ENCODE peak calls at places on chromosomes 1 and 21, in five cellular contexts. One of them, this sample, is unnamed.

GRCh38 chr1:98119793-98120192 is 199.0 kb upstream of the DPYD start:
- DNase-seq in PC-9: peak
- DNase-seq in left ventricle myocardium inferior: no peak
- DNase-seq in RWPE1: peak
- DNase-seq in CD8-positive, alpha-beta T cell: no peak
- DNase-seq in this sample: no peak

GRCh38 chr21:37244506-37245083 is 22.5 kb downstream of the VPS26C start:
- DNase-seq in PC-9: no peak
- DNase-seq in left ventricle myocardium inferior: no peak
- DNase-seq in CD8-positive, alpha-beta T cell: no peak
- DNase-seq in RWPE1: no peak
- DNase-seq in this sample: no peak

GRCh38 chr1:1181938-1182410 is 8.3 kb downstream of the TTLL10 start:
- DNase-seq in left ventricle myocardium inferior: peak
- DNase-seq in RWPE1: no peak
- DNase-seq in CD8-positive, alpha-beta T cell: no peak
- DNase-seq in PC-9: no peak
- DNase-seq in this sample: no peak

GRCh38 chr1:221712198-221712684 is 29.6 kb downstream of the DUSP10 start:
- DNase-seq in PC-9: no peak
- DNase-seq in RWPE1: peak
- DNase-seq in left ventricle myocardium inferior: no peak
- DNase-seq in CD8-positive, alpha-beta T cell: no peak
- DNase-seq in this sample: no peak

GRCh38 chr1:111695801-111696200 is 43.4 kb downstream of the INKA2 start:
- DNase-seq in RWPE1: no peak
- DNase-seq in left ventricle myocardium inferior: no peak
- DNase-seq in PC-9: no peak
- DNase-seq in CD8-positive, alpha-beta T cell: no peak
- DNase-seq in this sample: no peak

GRCh38 chr1:65626003-65626402 is 166.7 kb upstream of the PDE4B start:
- DNase-seq in PC-9: no peak
- DNase-seq in left ventricle myocardium inferior: no peak
- DNase-seq in CD8-positive, alpha-beta T cell: no peak
- DNase-seq in RWPE1: no peak
- DNase-seq in this sample: no peak

GRCh38 chr1:111990878-111991760 is 1.7 kb upstream of the KCND3 start:
- DNase-seq in PC-9: peak
- DNase-seq in left ventricle myocardium inferior: peak
- DNase-seq in CD8-positive, alpha-beta T cell: no peak
- DNase-seq in RWPE1: peak
- DNase-seq in this sample: peak

GRCh38 chr1:151547119-151547899 is 7.2 kb downstream of the TUFT1 start:
- DNase-seq in left ventricle myocardium inferior: peak
- DNase-seq in RWPE1: peak
- DNase-seq in CD8-positive, alpha-beta T cell: no peak
- DNase-seq in PC-9: peak
- DNase-seq in this sample: no peak

GRCh38 chr1:185969524-185969991 is 235.4 kb downstream of the HMCN1 start:
- DNase-seq in left ventricle myocardium inferior: no peak
- DNase-seq in CD8-positive, alpha-beta T cell: no peak
- DNase-seq in PC-9: no peak
- DNase-seq in RWPE1: no peak
- DNase-seq in this sample: no peak

GRCh38 chr1:182189535-182190066 is 128.1 kb upstream of the ZNF648 start:
- DNase-seq in PC-9: no peak
- DNase-seq in left ventricle myocardium inferior: no peak
- DNase-seq in CD8-positive, alpha-beta T cell: no peak
- DNase-seq in RWPE1: no peak
- DNase-seq in this sample: no peak

GRCh38 chr1:9145021-9145668 is 16.2 kb upstream of the GPR157 start:
- DNase-seq in PC-9: peak
- DNase-seq in RWPE1: peak
- DNase-seq in left ventricle myocardium inferior: no peak
- DNase-seq in CD8-positive, alpha-beta T cell: no peak
- DNase-seq in this sample: no peak

GRCh38 chr1:228964178-228964819 is 229.0 kb downstream of the RHOU start:
- DNase-seq in left ventricle myocardium inferior: peak
- DNase-seq in PC-9: no peak
- DNase-seq in RWPE1: peak
- DNase-seq in CD8-positive, alpha-beta T cell: no peak
- DNase-seq in this sample: no peak

GRCh38 chr1:242467556-242468145 is 56.8 kb downstream of the PLD5 start:
- DNase-seq in RWPE1: peak
- DNase-seq in CD8-positive, alpha-beta T cell: no peak
- DNase-seq in PC-9: peak
- DNase-seq in left ventricle myocardium inferior: peak
- DNase-seq in this sample: peak

GRCh38 chr1:155976913-155977606 is 1.3 kb downstream of the ARHGEF2 start:
- DNase-seq in RWPE1: no peak
- DNase-seq in PC-9: peak
- DNase-seq in CD8-positive, alpha-beta T cell: no peak
- DNase-seq in left ventricle myocardium inferior: no peak
- DNase-seq in this sample: no peak

GRCh38 chr21:38840456-38841129 is 34.9 kb downstream of the ETS2 start:
- DNase-seq in CD8-positive, alpha-beta T cell: no peak
- DNase-seq in left ventricle myocardium inferior: no peak
- DNase-seq in RWPE1: no peak
- DNase-seq in PC-9: no peak
- DNase-seq in this sample: no peak
- H3K27ac ChIP-seq in CD8-positive, alpha-beta T cell: no peak
- H3K27ac ChIP-seq in left ventricle myocardium inferior: no peak
- H3K27ac ChIP-seq in RWPE1: peak
- H3K27ac ChIP-seq in PC-9: peak
- H3K27ac ChIP-seq in this sample: no peak

DNA sequence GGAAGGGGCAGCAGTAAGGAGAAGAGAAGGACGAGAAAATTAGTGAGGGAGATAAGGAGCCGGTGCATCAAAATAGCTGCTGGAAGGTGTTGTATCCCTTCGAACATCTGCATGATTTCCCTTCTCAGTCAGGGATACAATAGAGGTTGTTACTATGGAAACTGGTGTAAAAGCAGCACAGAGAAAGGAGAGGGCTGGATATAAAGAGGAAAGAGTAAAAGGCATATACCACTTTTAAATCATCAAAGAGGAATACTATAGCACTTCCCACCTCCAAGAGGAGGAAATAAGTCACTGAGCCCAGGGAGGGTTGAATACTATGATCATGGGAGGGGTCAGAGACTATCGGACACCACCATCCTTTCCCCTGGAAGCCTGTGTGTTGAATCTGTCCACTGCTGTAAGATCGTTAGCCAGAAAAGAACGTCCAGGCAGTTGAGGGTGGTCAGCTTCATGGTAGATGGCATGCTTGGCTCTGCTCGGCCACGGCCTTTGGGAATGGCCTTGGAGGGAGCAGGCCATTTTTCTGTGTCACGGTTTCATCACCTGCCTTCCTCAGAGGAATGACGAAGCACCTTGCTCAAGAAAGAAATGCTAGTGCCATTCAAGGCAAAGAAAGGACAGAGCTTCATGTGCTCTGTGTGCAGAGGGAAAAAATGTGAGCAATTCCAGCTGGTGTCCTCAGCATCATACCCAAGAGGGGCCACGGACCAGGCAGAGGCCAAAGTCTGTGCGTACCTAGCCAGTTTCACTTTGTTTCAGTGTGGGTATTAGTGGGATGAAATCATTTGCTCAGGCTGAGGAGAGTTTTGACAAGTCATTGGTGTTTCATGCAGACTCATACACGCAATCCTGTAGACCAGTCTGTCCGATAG is 64.2 kb downstream of the IRF2BP2 start:
- DNase-seq in left ventricle myocardium inferior: no peak
- DNase-seq in RWPE1: no peak
- DNase-seq in CD8-positive, alpha-beta T cell: no peak
- DNase-seq in PC-9: no peak
- DNase-seq in this sample: peak
- H3K27ac ChIP-seq in left ventricle myocardium inferior: peak
- H3K27ac ChIP-seq in RWPE1: peak
- H3K27ac ChIP-seq in CD8-positive, alpha-beta T cell: no peak
- H3K27ac ChIP-seq in PC-9: no peak
- H3K27ac ChIP-seq in this sample: peak

DNA sequence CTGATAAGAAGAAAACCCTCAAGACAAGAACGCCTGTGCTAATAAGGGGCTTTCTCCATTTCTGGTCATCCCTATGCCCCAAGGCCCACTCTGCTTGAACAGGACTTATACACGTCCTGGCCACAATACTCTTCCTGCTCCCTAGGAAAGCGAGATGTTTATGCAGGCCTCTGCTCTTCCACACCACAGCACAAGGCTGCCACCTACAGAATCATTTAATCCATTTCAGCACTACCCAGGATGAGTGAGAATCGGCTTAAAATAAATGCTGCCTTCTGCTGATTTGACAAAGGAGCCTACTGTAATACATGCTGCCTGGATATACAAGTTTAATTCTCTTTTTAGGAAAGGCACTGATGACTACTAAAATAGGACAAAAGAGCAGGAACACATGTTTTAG is 29.4 kb downstream of the FRRS1 start:
- DNase-seq in RWPE1: no peak
- DNase-seq in CD8-positive, alpha-beta T cell: no peak
- DNase-seq in left ventricle myocardium inferior: no peak
- DNase-seq in PC-9: peak
- DNase-seq in this sample: no peak
- H3K27ac ChIP-seq in RWPE1: no peak
- H3K27ac ChIP-seq in CD8-positive, alpha-beta T cell: no peak
- H3K27ac ChIP-seq in left ventricle myocardium inferior: peak
- H3K27ac ChIP-seq in PC-9: no peak
- H3K27ac ChIP-seq in this sample: no peak

GRCh38 chr1:179776831-179777230 is 33.7 kb downstream of the FAM163A start:
- DNase-seq in CD8-positive, alpha-beta T cell: no peak
- DNase-seq in left ventricle myocardium inferior: no peak
- DNase-seq in PC-9: no peak
- DNase-seq in RWPE1: no peak
- DNase-seq in this sample: no peak

GRCh38 chr1:179777731-179778130 is 34.6 kb downstream of the FAM163A start:
- DNase-seq in CD8-positive, alpha-beta T cell: no peak
- DNase-seq in PC-9: no peak
- DNase-seq in left ventricle myocardium inferior: no peak
- DNase-seq in RWPE1: no peak
- DNase-seq in this sample: no peak

GRCh38 chr1:179775009-179775408 is 31.9 kb downstream of the FAM163A start:
- DNase-seq in CD8-positive, alpha-beta T cell: no peak
- DNase-seq in PC-9: no peak
- DNase-seq in RWPE1: no peak
- DNase-seq in left ventricle myocardium inferior: no peak
- DNase-seq in this sample: no peak

GRCh38 chr1:179781962-179782361 is 38.9 kb downstream of the FAM163A start:
- DNase-seq in left ventricle myocardium inferior: peak
- DNase-seq in PC-9: no peak
- DNase-seq in RWPE1: no peak
- DNase-seq in CD8-positive, alpha-beta T cell: no peak
- DNase-seq in this sample: peak

DNA sequence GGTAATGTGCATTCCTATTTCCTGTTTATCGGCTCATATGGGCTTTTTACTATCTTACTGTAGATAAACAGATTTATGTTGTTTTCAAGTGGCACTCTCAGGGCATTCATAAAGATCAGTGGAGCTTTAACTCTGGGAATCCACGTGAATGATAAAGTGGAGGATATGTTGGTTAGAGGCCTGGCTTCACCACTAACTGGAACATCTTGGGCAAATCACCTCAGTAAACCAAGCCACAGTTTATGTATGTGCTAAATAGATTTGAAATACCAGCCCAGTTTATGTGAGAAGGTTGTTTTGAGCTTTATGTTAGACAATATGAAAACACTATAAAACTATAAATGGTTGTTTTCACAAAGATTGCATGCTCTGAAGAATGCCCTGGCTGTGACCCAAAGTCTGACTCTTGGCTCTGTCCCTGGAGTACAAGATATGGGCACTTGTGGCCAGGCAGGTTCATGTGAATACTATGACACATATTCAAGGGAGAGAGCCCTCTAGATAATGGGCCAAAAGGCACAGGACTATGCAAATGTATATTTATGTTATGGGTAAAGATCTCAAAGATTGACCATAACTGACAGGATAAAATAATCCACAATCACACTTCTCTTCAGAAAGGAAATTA is 36.7 kb downstream of the FAM163A start:
- DNase-seq in RWPE1: no peak
- DNase-seq in PC-9: no peak
- DNase-seq in CD8-positive, alpha-beta T cell: no peak
- DNase-seq in left ventricle myocardium inferior: no peak
- DNase-seq in this sample: no peak
- H3K27ac ChIP-seq in RWPE1: no peak
- H3K27ac ChIP-seq in PC-9: no peak
- H3K27ac ChIP-seq in CD8-positive, alpha-beta T cell: no peak
- H3K27ac ChIP-seq in left ventricle myocardium inferior: no peak
- H3K27ac ChIP-seq in this sample: no peak

GRCh38 chr1:93576346-93576745 is 105.3 kb downstream of the BCAR3 start:
- DNase-seq in CD8-positive, alpha-beta T cell: no peak
- DNase-seq in RWPE1: no peak
- DNase-seq in PC-9: no peak
- DNase-seq in left ventricle myocardium inferior: peak
- DNase-seq in this sample: no peak

GRCh38 chr1:93579891-93580290 is 101.7 kb downstream of the BCAR3 start:
- DNase-seq in left ventricle myocardium inferior: peak
- DNase-seq in RWPE1: no peak
- DNase-seq in PC-9: peak
- DNase-seq in CD8-positive, alpha-beta T cell: no peak
- DNase-seq in this sample: peak

GRCh38 chr1:93578433-93578830 is 103.2 kb downstream of the BCAR3 start:
- DNase-seq in RWPE1: no peak
- DNase-seq in CD8-positive, alpha-beta T cell: no peak
- DNase-seq in left ventricle myocardium inferior: peak
- DNase-seq in PC-9: no peak
- DNase-seq in this sample: no peak

GRCh38 chr1:93577536-93578432 is 103.9 kb downstream of the BCAR3 start:
- DNase-seq in left ventricle myocardium inferior: peak
- DNase-seq in RWPE1: no peak
- DNase-seq in PC-9: no peak
- DNase-seq in CD8-positive, alpha-beta T cell: no peak
- DNase-seq in this sample: no peak

GRCh38 chr1:93578911-93579825 is 102.5 kb downstream of the BCAR3 start:
- DNase-seq in PC-9: peak
- DNase-seq in RWPE1: no peak
- DNase-seq in CD8-positive, alpha-beta T cell: no peak
- DNase-seq in left ventricle myocardium inferior: peak
- DNase-seq in this sample: no peak
- H3K27ac ChIP-seq in PC-9: peak
- H3K27ac ChIP-seq in RWPE1: peak
- H3K27ac ChIP-seq in CD8-positive, alpha-beta T cell: no peak
- H3K27ac ChIP-seq in left ventricle myocardium inferior: peak
- H3K27ac ChIP-seq in this sample: peak

DNA sequence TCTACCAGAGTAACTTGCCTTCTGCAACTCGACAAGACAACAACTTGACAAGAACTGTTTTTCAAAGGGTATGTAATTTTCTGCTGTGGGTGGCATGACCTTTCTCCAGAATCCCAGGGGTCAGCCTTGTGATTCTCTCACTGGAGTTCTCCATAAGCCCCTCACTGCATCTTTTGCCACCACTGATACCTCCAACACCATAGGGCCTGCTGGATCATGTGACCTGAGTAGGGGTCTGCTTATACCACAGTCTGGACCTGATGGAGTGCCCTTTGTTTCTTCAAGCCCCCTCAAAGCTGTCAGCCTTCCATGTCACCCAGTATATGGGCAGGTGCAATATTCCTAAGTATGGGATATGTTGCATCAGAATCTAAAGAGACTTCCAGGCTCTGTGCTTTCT is 31.6 kb upstream of the DIPK1A start:
- DNase-seq in RWPE1: no peak
- DNase-seq in CD8-positive, alpha-beta T cell: no peak
- DNase-seq in PC-9: no peak
- DNase-seq in left ventricle myocardium inferior: no peak
- DNase-seq in this sample: no peak
- H3K27ac ChIP-seq in RWPE1: no peak
- H3K27ac ChIP-seq in CD8-positive, alpha-beta T cell: no peak
- H3K27ac ChIP-seq in PC-9: no peak
- H3K27ac ChIP-seq in left ventricle myocardium inferior: no peak
- H3K27ac ChIP-seq in this sample: no peak